ENCODE peak calls at places on chromosomes 6 and 20, in seven cellular contexts. E, B, J, Y, L, M and Z are unnamed samples.

GRCh38 chr20:63457737-63458136 is 14.7 kb downstream of the KCNQ2 start:
- DNase-seq in M (no peak), B (peak; percentile 49), L (no peak), E (no peak), J (no peak), Y (peak; percentile 83), Z (no peak)

GRCh38 chr6:88633782-88634181 is 329.6 kb downstream of the RNGTT start:
- DNase-seq in E (no peak), M (no peak), B (no peak), Y (no peak), L (no peak), J (no peak), Z (no peak)

GRCh38 chr6:6885521-6886088 is 222.2 kb upstream of the RREB1 start:
- DNase-seq in B (no peak), E (no peak), M (no peak), L (peak; percentile 41), J (no peak), Y (no peak), Z (no peak)

GRCh38 chr6:111922454-111923297 is 49.4 kb upstream of the FYN start:
- DNase-seq in Y (peak; percentile 30), E (peak; percentile 74), J (no peak), M (no peak), B (no peak), L (no peak), Z (no peak)

GRCh38 chr20:6704132-6704861 is 63.2 kb upstream of the BMP2 start:
- DNase-seq in J (no peak), Y (no peak), L (peak; percentile 59), E (no peak), M (no peak), B (no peak), Z (peak; percentile 71)

GRCh38 chr6:34912715-34913464 is 23.8 kb downstream of the ANKS1A start:
- DNase-seq in B (no peak), J (peak; percentile 59), M (no peak), Y (no peak), L (no peak), E (no peak), Z (peak; percentile 15)

GRCh38 chr6:123030292-123030691 is 34.3 kb downstream of the CLVS2 start:
- DNase-seq in J (no peak), L (no peak), Y (no peak), M (no peak), E (no peak), B (no peak), Z (no peak)

GRCh38 chr20:46111028-46111835 is 6.9 kb upstream of the CD40 start:
- DNase-seq in L (no peak), J (no peak), E (no peak), Y (no peak), B (no peak), M (no peak), Z (peak; percentile 17)

GRCh38 chr6:105593805-105594231 is 190.9 kb upstream of the PREP start:
- DNase-seq in B (no peak), M (no peak), Y (no peak), E (peak; percentile 28), J (no peak), L (no peak), Z (no peak)

GRCh38 chr6:5865492-5866031 is 141.2 kb downstream of the NRN1 start:
- DNase-seq in Y (no peak), J (no peak), M (no peak), B (no peak), L (no peak), E (no peak), Z (no peak)

GRCh38 chr20:32544893-32545840 is 40.0 kb downstream of the NOL4L start:
- DNase-seq in Y (no peak), M (no peak), B (no peak), L (no peak), E (no peak), J (no peak), Z (no peak)

GRCh38 chr6:136640132-136640915 is 90.1 kb upstream of the MAP7 start:
- DNase-seq in E (peak; percentile 13), B (no peak), Y (no peak), L (no peak), J (no peak), M (no peak), Z (no peak)

GRCh38 chr6:158905277-158905676 is 86.1 kb upstream of the EZR start:
- DNase-seq in E (no peak), Y (no peak), J (no peak), M (no peak), B (no peak), L (no peak), Z (no peak)

GRCh38 chr6:63299667-63300066 is 20.1 kb downstream of the LGSN start:
- DNase-seq in L (no peak), J (no peak), Y (no peak), E (no peak), B (no peak), M (no peak), Z (no peak)

GRCh38 chr6:118899948-118900347 is 6.0 kb downstream of the ASF1A start:
- DNase-seq in Y (no peak), L (no peak), M (no peak), B (no peak), J (no peak), E (no peak), Z (no peak)

GRCh38 chr6:66336171-66336570 is 629.1 kb upstream of the EYS start:
- DNase-seq in M (no peak), J (no peak), L (no peak), Y (no peak), B (no peak), E (no peak), Z (no peak)

GRCh38 chr6:45710304-45710821 is 305.3 kb downstream of the CLIC5 start:
- DNase-seq in E (no peak), B (no peak), J (no peak), L (peak; percentile 42), M (peak; percentile 40), Y (no peak), Z (no peak)

GRCh38 chr6:145141609-145142008 is 593.7 kb downstream of the EPM2A start:
- DNase-seq in M (no peak), J (no peak), Y (no peak), L (no peak), E (no peak), B (no peak), Z (no peak)

GRCh38 chr6:105452376-105452775 is 49.5 kb upstream of the PREP start:
- DNase-seq in J (no peak), B (no peak), M (no peak), L (no peak), E (no peak), Y (no peak), Z (no peak)

GRCh38 chr6:109165392-109165964 is 70.2 kb downstream of the CEP57L1 start:
- DNase-seq in J (no peak), L (no peak), Y (peak; percentile 2), M (no peak), E (peak; percentile 39), B (no peak), Z (peak; percentile 66)

GRCh38 chr6:143745160-143746133 is 67.7 kb downstream of the PHACTR2 start:
- DNase-seq in Y (no peak), L (no peak), J (no peak), M (no peak), B (peak; percentile 35), E (no peak), Z (peak; percentile 81)

GRCh38 chr6:41937881-41938574 is 3.6 kb downstream of the CCND3 start:
- DNase-seq in B (no peak), L (no peak), M (no peak), E (no peak), J (peak; percentile 78), Y (no peak), Z (peak; percentile 27)

GRCh38 chr6:31468316-31468715 is 29.6 kb upstream of the MICB start:
- DNase-seq in B (no peak), E (no peak), Y (no peak), L (no peak), M (no peak), J (no peak), Z (no peak)

GRCh38 chr20:52056203-52057062 is 135.1 kb downstream of the ZFP64 start:
- DNase-seq in J (no peak), M (no peak), E (peak; percentile 17), Y (no peak), L (no peak), B (no peak), Z (no peak)

GRCh38 chr6:19086480-19086879 is 699.3 kb downstream of the RNF144B start:
- DNase-seq in J (no peak), B (no peak), M (no peak), E (no peak), Y (no peak), L (no peak), Z (no peak)

GRCh38 chr20:56798634-56799033 is 169.5 kb downstream of the TFAP2C start:
- DNase-seq in E (no peak), B (no peak), J (no peak), M (no peak), Y (no peak), L (no peak), Z (no peak)

GRCh38 chr6:137736048-137736846 is 130.8 kb upstream of the TNFAIP3 start:
- DNase-seq in E (no peak), J (peak; percentile 29), L (no peak), B (no peak), M (peak; percentile 1), Y (no peak), Z (peak; percentile 11)